ENCODE peak calls at places on chromosomes 2 and 18, in eight cellular contexts. One of them, this sample, is unnamed.

GRCh38 chr2:187529248-187529976 is 24.8 kb downstream of the TFPI start:
- DNase-seq in A549: no peak
- DNase-seq in thoracic aorta: no peak
- DNase-seq in AG09309: no peak
- DNase-seq in cardiac muscle cell: no peak
- DNase-seq in breast epithelium: no peak
- DNase-seq in spleen: no peak
- DNase-seq in NB4: no peak
- DNase-seq in this sample: no peak

GRCh38 chr2:171016125-171016524 is 87.1 kb downstream of the GORASP2 start:
- DNase-seq in spleen: no peak
- DNase-seq in thoracic aorta: no peak
- DNase-seq in NB4: no peak
- DNase-seq in cardiac muscle cell: no peak
- DNase-seq in A549: no peak
- DNase-seq in AG09309: no peak
- DNase-seq in breast epithelium: no peak
- DNase-seq in this sample: no peak

GRCh38 chr18:47109049-47109448 is 41.3 kb downstream of the HDHD2 start:
- DNase-seq in NB4: no peak
- DNase-seq in AG09309: no peak
- DNase-seq in A549: no peak
- DNase-seq in thoracic aorta: no peak
- DNase-seq in cardiac muscle cell: no peak
- DNase-seq in breast epithelium: no peak
- DNase-seq in spleen: no peak
- DNase-seq in this sample: no peak

GRCh38 chr18:36697905-36698304 is 130.9 kb downstream of the TPGS2 start:
- DNase-seq in AG09309: peak
- DNase-seq in A549: no peak
- DNase-seq in NB4: no peak
- DNase-seq in spleen: no peak
- DNase-seq in cardiac muscle cell: peak
- DNase-seq in breast epithelium: peak
- DNase-seq in thoracic aorta: no peak
- DNase-seq in this sample: no peak

GRCh38 chr2:36456227-36456788 is 100.7 kb downstream of the CRIM1 start:
- DNase-seq in breast epithelium: no peak
- DNase-seq in A549: no peak
- DNase-seq in AG09309: no peak
- DNase-seq in thoracic aorta: peak
- DNase-seq in cardiac muscle cell: peak
- DNase-seq in NB4: no peak
- DNase-seq in spleen: peak
- DNase-seq in this sample: no peak

GRCh38 chr2:15588329-15588919 is 3.2 kb upstream of the DDX1 start:
- DNase-seq in A549: peak
- DNase-seq in cardiac muscle cell: peak
- DNase-seq in breast epithelium: peak
- DNase-seq in thoracic aorta: no peak
- DNase-seq in AG09309: peak
- DNase-seq in NB4: peak
- DNase-seq in spleen: no peak
- DNase-seq in this sample: peak

GRCh38 chr18:67600181-67600631 is 83.7 kb upstream of the DSEL start:
- DNase-seq in AG09309: no peak
- DNase-seq in A549: no peak
- DNase-seq in spleen: no peak
- DNase-seq in NB4: no peak
- DNase-seq in thoracic aorta: no peak
- DNase-seq in cardiac muscle cell: peak
- DNase-seq in breast epithelium: no peak
- DNase-seq in this sample: no peak

GRCh38 chr2:20135631-20136050 is 84.2 kb upstream of the LAPTM4A start:
- DNase-seq in NB4: peak
- DNase-seq in A549: peak
- DNase-seq in breast epithelium: peak
- DNase-seq in AG09309: no peak
- DNase-seq in cardiac muscle cell: peak
- DNase-seq in spleen: no peak
- DNase-seq in thoracic aorta: no peak
- DNase-seq in this sample: peak

GRCh38 chr18:51110073-51110797 is 80.2 kb downstream of the SMAD4 start:
- DNase-seq in A549: peak
- DNase-seq in breast epithelium: no peak
- DNase-seq in AG09309: no peak
- DNase-seq in cardiac muscle cell: peak
- DNase-seq in thoracic aorta: no peak
- DNase-seq in spleen: peak
- DNase-seq in NB4: peak
- DNase-seq in this sample: peak

GRCh38 chr18:46688853-46689525 is 32.0 kb upstream of the LOXHD1 start:
- DNase-seq in spleen: no peak
- DNase-seq in cardiac muscle cell: no peak
- DNase-seq in NB4: no peak
- DNase-seq in thoracic aorta: no peak
- DNase-seq in A549: no peak
- DNase-seq in AG09309: no peak
- DNase-seq in breast epithelium: no peak
- DNase-seq in this sample: no peak

GRCh38 chr2:185239491-185239890 is 499.1 kb upstream of the FSIP2 start:
- DNase-seq in spleen: no peak
- DNase-seq in NB4: no peak
- DNase-seq in breast epithelium: no peak
- DNase-seq in thoracic aorta: no peak
- DNase-seq in AG09309: no peak
- DNase-seq in cardiac muscle cell: no peak
- DNase-seq in A549: no peak
- DNase-seq in this sample: no peak

GRCh38 chr18:79478484-79479113 is 82.9 kb downstream of the NFATC1 start:
- DNase-seq in cardiac muscle cell: no peak
- DNase-seq in spleen: peak
- DNase-seq in A549: no peak
- DNase-seq in breast epithelium: no peak
- DNase-seq in AG09309: no peak
- DNase-seq in thoracic aorta: no peak
- DNase-seq in NB4: no peak
- DNase-seq in this sample: peak

GRCh38 chr18:9695605-9696004 is 12.5 kb upstream of the RAB31 start:
- DNase-seq in breast epithelium: no peak
- DNase-seq in thoracic aorta: no peak
- DNase-seq in A549: no peak
- DNase-seq in NB4: no peak
- DNase-seq in AG09309: no peak
- DNase-seq in spleen: no peak
- DNase-seq in cardiac muscle cell: no peak
- DNase-seq in this sample: no peak

GRCh38 chr2:146124741-146125140 is 1604.8 kb upstream of the ZEB2 start:
- DNase-seq in A549: no peak
- DNase-seq in breast epithelium: no peak
- DNase-seq in NB4: peak
- DNase-seq in spleen: no peak
- DNase-seq in cardiac muscle cell: peak
- DNase-seq in AG09309: peak
- DNase-seq in thoracic aorta: no peak
- DNase-seq in this sample: no peak

GRCh38 chr2:198144621-198145020 is 340.2 kb downstream of the PLCL1 start:
- DNase-seq in spleen: no peak
- DNase-seq in A549: no peak
- DNase-seq in cardiac muscle cell: no peak
- DNase-seq in thoracic aorta: no peak
- DNase-seq in AG09309: no peak
- DNase-seq in breast epithelium: no peak
- DNase-seq in NB4: peak
- DNase-seq in this sample: no peak

GRCh38 chr18:76993573-76993972 is 139.0 kb downstream of the MBP start:
- DNase-seq in thoracic aorta: no peak
- DNase-seq in NB4: no peak
- DNase-seq in breast epithelium: no peak
- DNase-seq in A549: no peak
- DNase-seq in cardiac muscle cell: no peak
- DNase-seq in spleen: peak
- DNase-seq in AG09309: no peak
- DNase-seq in this sample: no peak

GRCh38 chr2:170524828-170525565 is 190.1 kb upstream of the SP5 start:
- DNase-seq in thoracic aorta: no peak
- DNase-seq in AG09309: no peak
- DNase-seq in cardiac muscle cell: peak
- DNase-seq in breast epithelium: no peak
- DNase-seq in NB4: no peak
- DNase-seq in A549: no peak
- DNase-seq in spleen: no peak
- DNase-seq in this sample: no peak

GRCh38 chr2:15568874-15569273 is 7.7 kb upstream of the NBAS start:
- DNase-seq in thoracic aorta: no peak
- DNase-seq in NB4: no peak
- DNase-seq in breast epithelium: no peak
- DNase-seq in AG09309: no peak
- DNase-seq in spleen: peak
- DNase-seq in cardiac muscle cell: no peak
- DNase-seq in A549: no peak
- DNase-seq in this sample: no peak

GRCh38 chr2:157875720-157876065 is 437 bp downstream of the ACVR1 start:
- DNase-seq in NB4: no peak
- DNase-seq in AG09309: no peak
- DNase-seq in breast epithelium: peak
- DNase-seq in spleen: peak
- DNase-seq in thoracic aorta: no peak
- DNase-seq in A549: peak
- DNase-seq in cardiac muscle cell: no peak
- DNase-seq in this sample: peak

DNA sequence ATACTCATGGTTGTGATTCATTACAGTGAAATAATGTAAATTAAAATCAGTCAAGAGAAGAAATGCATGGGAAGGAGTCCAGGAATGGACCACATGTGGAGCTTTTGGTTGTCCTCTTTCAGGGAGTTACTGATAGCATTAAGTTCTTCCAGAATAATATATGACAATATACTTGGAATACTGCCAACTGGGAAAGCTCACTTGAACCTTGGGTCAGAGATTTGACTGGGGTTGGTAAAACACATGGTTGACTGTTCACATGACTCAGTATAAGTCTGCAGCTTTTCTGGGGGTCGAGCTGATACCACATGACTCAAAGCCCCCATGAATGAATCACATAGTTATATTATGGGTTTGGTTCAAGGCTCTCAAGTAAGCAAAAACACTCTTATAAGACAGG is 1109.0 kb upstream of the CHAC2 start:
- DNase-seq in A549: no peak
- DNase-seq in AG09309: no peak
- DNase-seq in breast epithelium: no peak
- DNase-seq in spleen: no peak
- DNase-seq in NB4: no peak
- DNase-seq in thoracic aorta: no peak
- DNase-seq in cardiac muscle cell: peak
- DNase-seq in this sample: no peak
- H3K4me3 ChIP-seq in A549: no peak
- H3K4me3 ChIP-seq in AG09309: no peak
- H3K4me3 ChIP-seq in breast epithelium: no peak
- H3K4me3 ChIP-seq in spleen: no peak
- H3K4me3 ChIP-seq in NB4: no peak
- H3K4me3 ChIP-seq in thoracic aorta: no peak
- H3K4me3 ChIP-seq in cardiac muscle cell: no peak
- H3K4me3 ChIP-seq in this sample: no peak

DNA sequence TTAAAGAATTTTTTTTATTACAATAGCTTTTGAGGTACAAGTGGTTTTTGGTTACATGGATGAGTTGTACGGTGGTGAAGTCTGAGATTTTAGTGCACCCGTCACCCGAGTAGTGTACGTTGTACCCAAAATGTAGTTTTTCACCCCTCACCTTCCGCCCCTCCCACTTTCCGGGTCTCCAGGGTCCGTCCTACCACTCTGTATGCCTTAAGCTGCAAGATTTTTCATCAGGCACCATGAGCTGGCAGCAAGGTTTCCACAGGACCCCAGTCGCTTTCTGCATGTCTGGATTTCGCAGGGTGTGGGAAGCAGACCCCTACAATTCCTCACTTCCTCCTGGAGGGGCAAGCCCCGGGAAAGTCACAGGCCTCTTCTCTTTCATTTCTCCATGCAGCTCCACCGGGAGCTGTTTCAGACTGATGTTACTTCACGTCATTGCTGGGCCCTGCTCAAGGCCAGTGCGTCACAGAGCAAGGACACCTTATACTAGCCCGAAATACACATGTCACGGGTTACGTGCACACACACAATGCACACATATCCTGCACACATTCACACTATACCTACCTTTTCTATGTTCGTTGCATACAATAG is 179.1 kb downstream of the ZFP36L2 start:
- DNase-seq in NB4: no peak
- DNase-seq in cardiac muscle cell: no peak
- DNase-seq in thoracic aorta: no peak
- DNase-seq in breast epithelium: no peak
- DNase-seq in spleen: peak
- DNase-seq in AG09309: no peak
- DNase-seq in A549: no peak
- DNase-seq in this sample: no peak
- H3K4me3 ChIP-seq in NB4: no peak
- H3K4me3 ChIP-seq in cardiac muscle cell: no peak
- H3K4me3 ChIP-seq in thoracic aorta: no peak
- H3K4me3 ChIP-seq in breast epithelium: no peak
- H3K4me3 ChIP-seq in spleen: no peak
- H3K4me3 ChIP-seq in AG09309: no peak
- H3K4me3 ChIP-seq in A549: no peak
- H3K4me3 ChIP-seq in this sample: no peak

DNA sequence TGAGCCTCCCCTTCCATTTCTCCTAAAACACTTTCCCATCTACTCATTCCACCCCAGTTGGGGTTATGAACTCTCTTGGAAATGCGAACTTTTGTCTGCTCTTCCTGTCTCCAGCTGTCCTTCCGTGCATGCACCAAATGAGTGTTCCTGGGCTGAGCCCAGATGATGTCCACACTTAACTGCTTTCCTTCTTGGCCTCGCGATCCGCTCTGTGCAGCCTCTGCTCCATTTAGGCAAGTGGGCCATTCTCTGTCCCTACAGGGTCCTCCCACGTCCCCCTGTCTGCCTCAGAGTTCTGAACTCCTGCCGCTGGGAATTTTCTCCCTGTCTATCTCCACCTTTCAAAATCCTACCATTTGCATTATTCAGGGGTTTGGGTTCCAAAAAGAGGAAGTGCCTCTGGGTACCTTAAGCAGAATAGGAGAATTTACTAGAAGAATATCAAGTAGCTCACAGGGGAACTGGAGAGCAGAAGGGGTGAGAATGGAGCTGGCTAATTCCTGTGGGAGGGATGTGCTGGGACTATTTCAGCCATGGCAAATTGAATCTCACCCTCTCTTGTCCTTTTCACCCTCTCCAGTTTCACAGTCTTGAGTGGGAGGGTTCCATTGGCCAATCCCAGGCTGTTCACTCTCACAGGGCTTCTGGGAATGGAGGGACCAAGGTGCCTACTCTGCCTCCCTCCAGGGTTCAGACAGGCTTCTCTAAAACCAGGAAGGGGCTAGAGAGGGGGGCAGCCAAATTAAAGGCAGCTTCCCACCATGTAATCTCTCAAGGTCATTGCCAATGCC is 4.6 kb upstream of the NCK2 start:
- DNase-seq in A549: no peak
- DNase-seq in NB4: peak
- DNase-seq in thoracic aorta: no peak
- DNase-seq in breast epithelium: no peak
- DNase-seq in AG09309: no peak
- DNase-seq in spleen: no peak
- DNase-seq in cardiac muscle cell: no peak
- DNase-seq in this sample: no peak
- H3K4me3 ChIP-seq in A549: no peak
- H3K4me3 ChIP-seq in NB4: no peak
- H3K4me3 ChIP-seq in thoracic aorta: no peak
- H3K4me3 ChIP-seq in breast epithelium: no peak
- H3K4me3 ChIP-seq in AG09309: no peak
- H3K4me3 ChIP-seq in spleen: no peak
- H3K4me3 ChIP-seq in cardiac muscle cell: no peak
- H3K4me3 ChIP-seq in this sample: no peak

GRCh38 chr2:190646780-190647626 is 1.9 kb upstream of the NAB1 start:
- DNase-seq in AG09309: no peak
- DNase-seq in NB4: no peak
- DNase-seq in thoracic aorta: no peak
- DNase-seq in breast epithelium: no peak
- DNase-seq in spleen: no peak
- DNase-seq in A549: no peak
- DNase-seq in cardiac muscle cell: peak
- DNase-seq in this sample: no peak
- H3K4me3 ChIP-seq in AG09309: no peak
- H3K4me3 ChIP-seq in NB4: no peak
- H3K4me3 ChIP-seq in thoracic aorta: peak
- H3K4me3 ChIP-seq in breast epithelium: peak
- H3K4me3 ChIP-seq in spleen: no peak
- H3K4me3 ChIP-seq in A549: peak
- H3K4me3 ChIP-seq in cardiac muscle cell: no peak
- H3K4me3 ChIP-seq in this sample: peak

This sample was measured in right lobe of liver.